ENCODE peak calls at places on chromosome 21, in five cellular contexts. Z is sigmoid colon, W is left ventricle myocardium inferior, K is mucosa of descending colon, Y is lower lobe of right lung. F is an unnamed sample.
A peak's percentile ranks its signal among the peaks of the same experiment; 100 is the strongest.

GRCh38 chr21:14763695-14764064 is 217.6 kb upstream of the SAMSN1 start:
- DNase-seq in Z (no peak), W (no peak), K (peak; percentile 17), Y (no peak), F (no peak)

GRCh38 chr21:24076179-24076578 is 1531.1 kb downstream of the MRPL39 start:
- DNase-seq in Z (no peak), W (no peak), K (no peak), Y (no peak), F (no peak)

GRCh38 chr21:30979054-30979453 is 59.2 kb downstream of the KRTAP19-8 start:
- DNase-seq in Z (no peak), W (no peak), K (no peak), Y (no peak), F (no peak)

GRCh38 chr21:43868461-43868860 is 3.4 kb downstream of the AGPAT3 start:
- DNase-seq in Z (no peak), W (no peak), K (peak; percentile 62), Y (no peak), F (no peak)

GRCh38 chr21:36155603-36156338 is 853 bp upstream of the DOP1B start:
- DNase-seq in Z (peak; percentile 69), W (peak; percentile 21), K (peak; percentile 84), Y (peak; percentile 86), F (no peak)

GRCh38 chr21:14241322-14241721 is 25.4 kb downstream of the RBM11 start:
- DNase-seq in Z (no peak), W (no peak), K (no peak), Y (no peak), F (no peak)

GRCh38 chr21:38341546-38342012 is 84.8 kb downstream of the KCNJ15 start:
- DNase-seq in Z (no peak), W (no peak), K (no peak), Y (no peak), F (no peak)

GRCh38 chr21:26945916-26946315 is 21.0 kb downstream of the ADAMTS5 start:
- DNase-seq in Z (no peak), W (peak; percentile 35), K (no peak), Y (peak; percentile 49), F (peak; percentile 17)

GRCh38 chr21:46661211-46661625 is 25.7 kb downstream of the PRMT2 start:
- DNase-seq in Z (peak; percentile 84), W (peak; percentile 60), K (peak; percentile 57), Y (peak; percentile 76), F (peak; percentile 84)
- H3K4me3 ChIP-seq in Z (peak overlapping the region; percentile 47), W (peak overlapping the region; percentile 58), K (no peak overlapping the region), Y (peak overlapping the region; percentile 39), F (peak overlapping the region; percentile 43)

DNA sequence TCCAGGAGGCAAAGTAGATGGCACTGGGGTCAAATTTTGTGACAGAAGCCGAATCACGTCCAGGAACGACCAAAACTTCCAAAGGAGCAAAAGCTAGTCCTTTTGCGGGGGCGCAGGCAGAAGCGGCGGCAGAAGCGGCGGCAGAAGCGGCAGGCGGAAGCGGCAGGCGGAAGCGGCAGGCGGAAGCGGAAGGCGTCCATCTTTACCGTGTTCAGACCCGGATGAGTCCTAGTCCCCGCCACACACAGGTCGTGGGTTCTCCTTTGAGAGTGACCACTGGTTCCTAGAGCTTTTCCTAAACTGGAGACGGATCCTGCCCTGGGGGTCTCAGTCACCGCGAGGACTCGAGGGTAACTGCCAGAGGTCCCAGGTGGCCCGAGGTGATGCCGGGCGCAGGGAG is 53.6 kb downstream of the POFUT2 start:
- DNase-seq in Z (no peak), W (no peak), K (no peak), Y (no peak), F (no peak)
- H3K4me3 ChIP-seq in Z (peak overlapping the region; percentile 17), W (no peak overlapping the region), K (no peak overlapping the region), Y (no peak overlapping the region), F (no peak overlapping the region)

GRCh38 chr21:33380483-33380998 is 22.7 kb upstream of the IFNGR2 start:
- DNase-seq in Z (peak; percentile 90), W (peak; percentile 90), K (peak; percentile 95), Y (peak; percentile 95), F (peak; percentile 85)
- H3K4me3 ChIP-seq in Z (no peak overlapping the region), W (no peak overlapping the region), K (no peak overlapping the region), Y (no peak overlapping the region), F (no peak overlapping the region)

GRCh38 chr21:45539796-45540600 is 2.2 kb downstream of the SLC19A1 start:
- DNase-seq in Z (peak; percentile 57), W (peak; percentile 10), K (no peak), Y (peak; percentile 39), F (peak; percentile 12)
- H3K4me3 ChIP-seq in Z (no peak overlapping the region), W (no peak overlapping the region), K (no peak overlapping the region), Y (no peak overlapping the region), F (no peak overlapping the region)

GRCh38 chr21:34128124-34128523 is 54.7 kb downstream of the MRPS6 start:
- DNase-seq in Z (no peak), W (no peak), K (no peak), Y (no peak), F (no peak)

GRCh38 chr21:34130598-34130985 is 57.2 kb downstream of the MRPS6 start:
- DNase-seq in Z (no peak), W (no peak), K (no peak), Y (no peak), F (no peak)

GRCh38 chr21:34128674-34129038 is 55.3 kb downstream of the MRPS6 start:
- DNase-seq in Z (no peak), W (no peak), K (no peak), Y (no peak), F (no peak)

GRCh38 chr21:34129971-34130597 is 56.7 kb downstream of the MRPS6 start:
- DNase-seq in Z (no peak), W (no peak), K (no peak), Y (no peak), F (no peak)

DNA sequence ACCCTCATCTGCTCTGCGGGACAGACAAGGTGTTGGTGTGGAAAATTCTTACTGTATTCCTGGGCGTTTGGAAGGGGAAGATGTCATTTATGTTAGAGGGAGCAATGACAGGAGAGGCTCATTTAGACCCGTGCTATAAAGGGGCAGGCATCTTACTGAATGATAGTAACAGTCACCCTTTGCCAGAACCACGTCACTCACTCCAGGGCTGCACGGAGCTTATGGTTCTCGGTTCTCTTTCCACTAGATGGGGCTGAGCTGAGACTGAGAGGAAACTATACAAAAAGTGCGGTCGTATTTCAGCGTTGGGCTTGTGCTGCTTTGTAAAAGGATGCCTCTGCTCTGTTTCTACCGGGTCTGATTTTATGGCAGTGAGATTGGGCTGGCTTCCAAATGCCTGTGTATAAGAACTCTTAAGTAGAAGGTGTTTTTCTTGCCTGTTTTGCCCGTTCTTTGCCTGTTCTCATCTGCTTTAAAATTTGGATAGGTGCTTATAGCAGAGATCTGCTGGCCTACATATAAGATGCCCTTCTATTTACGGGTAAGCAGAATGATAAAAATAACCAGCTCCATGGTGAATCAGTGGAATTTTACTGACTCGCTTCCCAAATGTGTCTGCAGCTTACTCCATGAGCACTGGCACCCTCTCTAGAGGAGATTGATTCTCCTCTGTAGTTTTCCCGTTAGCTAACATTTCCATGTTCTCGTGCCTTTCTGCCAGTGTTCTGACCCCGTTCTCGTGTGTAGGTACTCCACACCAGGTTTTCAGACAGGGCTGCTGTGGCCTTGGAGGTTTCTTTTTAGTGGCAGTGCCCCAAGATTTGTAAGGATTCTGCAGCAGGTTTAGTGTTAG is 55.9 kb downstream of the MRPS6 start:
- DNase-seq in Z (peak; percentile 85), W (peak; percentile 58), K (no peak), Y (no peak), F (peak; percentile 66)
- H3K4me3 ChIP-seq in Z (peak overlapping the region; percentile 15), W (peak overlapping the region; percentile 52), K (no peak overlapping the region), Y (no peak overlapping the region), F (no peak overlapping the region)

GRCh38 chr21:34075760-34076159 is 2.4 kb downstream of the MRPS6 start:
- DNase-seq in Z (no peak), W (no peak), K (no peak), Y (no peak), F (no peak)
- H3K4me3 ChIP-seq in Z (peak overlapping the region; percentile 81), W (peak overlapping the region; percentile 86), K (no peak overlapping the region), Y (peak overlapping the region; percentile 73), F (peak overlapping the region; percentile 79)

GRCh38 chr21:42395910-42396625 is at the start of gene TMPRSS3:
- DNase-seq in Z (peak; percentile 30), W (no peak), K (peak; percentile 39), Y (peak; percentile 62), F (no peak)
- H3K4me3 ChIP-seq in Z (no peak within 1 kb of the TSS), W (no peak within 1 kb of the TSS), K (no peak within 1 kb of the TSS), Y (no peak within 1 kb of the TSS), F (no peak within 1 kb of the TSS)

GRCh38 chr21:16195476-16195875 is 465.7 kb downstream of the USP25 start:
- DNase-seq in Z (no peak), W (no peak), K (no peak), Y (no peak), F (no peak)
- H3K4me3 ChIP-seq in Z (peak overlapping the region; percentile 45), W (peak overlapping the region; percentile 68), K (no peak overlapping the region), Y (peak overlapping the region; percentile 45), F (peak overlapping the region; percentile 47)

GRCh38 chr21:18228060-18228739 is 16.4 kb upstream of the CHODL start:
- DNase-seq in Z (no peak), W (no peak), K (no peak), Y (no peak), F (no peak)
- H3K4me3 ChIP-seq in Z (no peak overlapping the region), W (no peak overlapping the region), K (no peak overlapping the region), Y (no peak overlapping the region), F (no peak overlapping the region)

GRCh38 chr21:45011911-45012660 is 62.3 kb upstream of the ADARB1 start:
- DNase-seq in Z (peak; percentile 64), W (peak; percentile 16), K (peak; percentile 43), Y (peak; percentile 36), F (no peak)
- H3K4me3 ChIP-seq in Z (no peak overlapping the region), W (no peak overlapping the region), K (no peak overlapping the region), Y (no peak overlapping the region), F (no peak overlapping the region)